ENCODE peak calls at places on chromosomes 11 and 22, in four cellular contexts. A is kidney tubule cell, G is T-helper 17 cell, S is GM04503. M is an unnamed sample.
A peak's percentile ranks its signal among the peaks of the same experiment; 100 is the strongest.

GRCh38 chr11:76640540-76640939 is 30.0 kb downstream of the LRRC32 start:
- DNase-seq in A (no peak), G (no peak), S (no peak), M (no peak)

GRCh38 chr11:48018561-48019229 is 38.3 kb downstream of the PTPRJ start:
- DNase-seq in A (no peak), G (no peak), S (no peak), M (no peak)

GRCh38 chr11:61571869-61572268 is 9.0 kb downstream of the SYT7 start:
- DNase-seq in A (no peak), G (no peak), S (no peak), M (no peak)

GRCh38 chr11:43947003-43947500 is 4.6 kb downstream of the C11orf96 start:
- DNase-seq in A (no peak), G (no peak), S (no peak), M (peak; percentile 14)

GRCh38 chr11:10305262-10305963 is 540 bp downstream of the ADM start:
- DNase-seq in A (peak; percentile 53), G (no peak), S (no peak), M (peak; percentile 56)

GRCh38 chr11:76701701-76702100 is 31.2 kb upstream of the LRRC32 start:
- DNase-seq in A (no peak), G (no peak), S (peak; percentile 29), M (no peak)

GRCh38 chr22:30304495-30305244 is 15.4 kb upstream of the CASTOR1 start:
- DNase-seq in A (peak; percentile 42), G (no peak), S (no peak), M (peak; percentile 88)

GRCh38 chr11:86743223-86744118 is 56.9 kb upstream of the PRSS23 start:
- DNase-seq in A (peak; percentile 98), G (no peak), S (peak; percentile 96), M (peak; percentile 99)

GRCh38 chr11:66315498-66315885 is 1.4 kb downstream of the CD248 start:
- DNase-seq in A (no peak), G (no peak), S (no peak), M (no peak)

GRCh38 chr11:12223771-12224536 is 113.6 kb downstream of the MICAL2 start:
- DNase-seq in A (no peak), G (no peak), S (no peak), M (peak; percentile 77)

GRCh38 chr22:36873614-36874308 is 13.0 kb downstream of the NCF4 start:
- DNase-seq in A (peak; percentile 73), G (no peak), S (peak; percentile 19), M (peak; percentile 88)

GRCh38 chr22:39994566-39995345 is at the start of gene FAM83F:
- DNase-seq in A (peak; percentile 55), G (no peak), S (no peak), M (peak; percentile 69)

GRCh38 chr22:46652930-46653331 is 32.7 kb downstream of the GRAMD4 start:
- DNase-seq in A (no peak), G (no peak), S (no peak), M (no peak)

GRCh38 chr11:69691449-69691848 is 12.4 kb downstream of the FGF19 start:
- DNase-seq in A (no peak), G (no peak), S (no peak), M (peak; percentile 35)

GRCh38 chr11:65551572-65552398 is 6.4 kb downstream of the LTBP3 start:
- DNase-seq in A (peak; percentile 69), G (peak; percentile 61), S (no peak), M (peak; percentile 35)

GRCh38 chr11:44833869-44834452 is 107.2 kb downstream of the TSPAN18 start:
- DNase-seq in A (no peak), G (no peak), S (no peak), M (no peak)

GRCh38 chr11:76291576-76292526 is 85.5 kb upstream of the WNT11 start:
- DNase-seq in A (peak; percentile 89), G (no peak), S (no peak), M (no peak)

GRCh38 chr11:35362571-35362980 is 56.8 kb downstream of the SLC1A2 start:
- DNase-seq in A (no peak), G (no peak), S (peak; percentile 80), M (no peak)

GRCh38 chr11:103946793-103947565 is 89.5 kb upstream of the DDI1 start:
- DNase-seq in A (no peak), G (no peak), S (no peak), M (no peak)

GRCh38 chr11:95157824-95158223 is 68.2 kb downstream of the ENDOD1 start:
- DNase-seq in A (no peak), G (no peak), S (no peak), M (no peak)

GRCh38 chr11:113663567-113663966 is 42.5 kb downstream of the TMPRSS5 start:
- DNase-seq in A (peak; percentile 85), G (no peak), S (no peak), M (no peak)

GRCh38 chr11:44870142-44870541 is 80.5 kb downstream of the TP53I11 start:
- DNase-seq in A (no peak), G (no peak), S (no peak), M (no peak)

GRCh38 chr11:117803896-117804295 is 6.9 kb upstream of the DSCAML1 start:
- DNase-seq in A (no peak), G (no peak), S (no peak), M (no peak)

GRCh38 chr11:131668867-131669780 is 298.7 kb downstream of the NTM start:
- DNase-seq in A (peak; percentile 71), G (no peak), S (no peak), M (peak; percentile 20)

GRCh38 chr11:133711545-133711944 is 133.8 kb downstream of the SPATA19 start:
- DNase-seq in A (no peak), G (no peak), S (no peak), M (no peak)

GRCh38 chr22:48744967-48745841 is 1082.5 kb downstream of the BRD1 start:
- DNase-seq in A (no peak), G (no peak), S (no peak), M (no peak)